ENCODE peak calls at places on chromosomes 5 and 9, in four cellular contexts. W is MM.1S, X is GM23248, Z is endothelial cell of umbilical vein. U is an unnamed sample.

GRCh38 chr9:128180447-128180846 is 10.9 kb downstream of the CIZ1 start:
- DNase-seq in W (no peak), X (no peak), Z (no peak), U (no peak)

GRCh38 chr5:135225856-135226560 is 173.0 kb downstream of the MACROH2A1 start:
- DNase-seq in W (no peak), X (no peak), Z (no peak), U (no peak)

GRCh38 chr5:167716376-167716775 is 575.1 kb upstream of the WWC1 start:
- DNase-seq in W (no peak), X (peak; percentile 58), Z (no peak), U (no peak)

GRCh38 chr5:122182491-122182921 is 53.2 kb downstream of the ZNF474 start:
- DNase-seq in W (no peak), X (peak; percentile 92), Z (peak; percentile 93), U (no peak)

GRCh38 chr5:105462377-105462776 is 1899.8 kb upstream of the NUDT12 start:
- DNase-seq in W (no peak), X (no peak), Z (no peak), U (no peak)

GRCh38 chr5:141957367-141957993 is 522 bp downstream of the PCDH12 start:
- DNase-seq in W (no peak), X (no peak), Z (no peak), U (peak; percentile 27)

GRCh38 chr5:67998709-67999251 is 216.8 kb upstream of the PIK3R1 start:
- DNase-seq in W (no peak), X (peak; percentile 92), Z (peak; percentile 82), U (no peak)

GRCh38 chr5:75435101-75435500 is 76.3 kb downstream of the CERT1 start:
- DNase-seq in W (no peak), X (no peak), Z (no peak), U (no peak)

GRCh38 chr5:180649297-180650039 is at the start of gene FLT4:
- DNase-seq in W (no peak), X (no peak), Z (no peak), U (peak; percentile 20)

GRCh38 chr9:122213589-122214413 is 15.0 kb downstream of the LHX6 start:
- DNase-seq in W (peak; percentile 71), X (peak; percentile 40), Z (no peak), U (no peak)

GRCh38 chr5:56346044-56346710 is 113.0 kb upstream of the ANKRD55 start:
- DNase-seq in W (no peak), X (no peak), Z (no peak), U (no peak)

GRCh38 chr5:74382115-74382514 is 258.4 kb downstream of the ENC1 start:
- DNase-seq in W (no peak), X (no peak), Z (no peak), U (no peak)

GRCh38 chr5:141412853-141413539 is at the start of gene PCDHGA10:
- DNase-seq in W (peak; percentile 80), X (peak; percentile 94), Z (peak; percentile 72), U (peak; percentile 50)

GRCh38 chr5:120567066-120567465 is 103.0 kb downstream of the PRR16 start:
- DNase-seq in W (no peak), X (no peak), Z (no peak), U (no peak)

GRCh38 chr9:95722141-95722540 is 153.3 kb upstream of the ERCC6L2 start:
- DNase-seq in W (no peak), X (no peak), Z (no peak), U (no peak)

GRCh38 chr9:21252727-21253547 is 13.1 kb upstream of the IFNA14 start:
- DNase-seq in W (peak; percentile 25), X (peak; percentile 64), Z (peak; percentile 79), U (peak; percentile 55)

GRCh38 chr5:32690153-32690552 is 21.0 kb upstream of the NPR3 start:
- DNase-seq in W (no peak), X (peak; percentile 40), Z (no peak), U (no peak)

GRCh38 chr9:131732636-131733340 is 7.1 kb downstream of the RAPGEF1 start:
- DNase-seq in W (no peak), X (no peak), Z (no peak), U (peak; percentile 54)

GRCh38 chr5:107486489-107486888 is 184.2 kb downstream of the EFNA5 start:
- DNase-seq in W (no peak), X (peak; percentile 40), Z (no peak), U (peak; percentile 63)

GRCh38 chr5:83718195-83718825 is 2.3 kb downstream of the HAPLN1 start:
- DNase-seq in W (peak; percentile 69), X (peak; percentile 83), Z (peak; percentile 70), U (peak; percentile 57)

GRCh38 chr5:5523066-5523505 is 100.6 kb downstream of the ICE1 start:
- DNase-seq in W (peak; percentile 92), X (peak; percentile 11), Z (no peak), U (peak; percentile 56)

GRCh38 chr5:169294621-169295020 is 6.3 kb downstream of the SLIT3 start:
- DNase-seq in W (no peak), X (no peak), Z (no peak), U (no peak)

GRCh38 chr5:15518786-15519185 is 18.8 kb downstream of the FBXL7 start:
- DNase-seq in W (no peak), X (no peak), Z (no peak), U (no peak)

GRCh38 chr9:84371737-84372136 is 31.2 kb upstream of the SLC28A3 start:
- DNase-seq in W (no peak), X (peak; percentile 97), Z (no peak), U (no peak)

GRCh38 chr5:77210091-77211012 is at the start of gene PDE8B:
- DNase-seq in W (no peak), X (peak; percentile 33), Z (no peak), U (peak; percentile 24)

GRCh38 chr5:124504081-124504916 is 242.1 kb downstream of the ZNF608 start:
- DNase-seq in W (no peak), X (no peak), Z (no peak), U (no peak)

GRCh38 chr9:7802666-7803065 is 3.1 kb upstream of the DMAC1 start:
- DNase-seq in W (no peak), X (peak; percentile 48), Z (no peak), U (no peak)

DNA sequence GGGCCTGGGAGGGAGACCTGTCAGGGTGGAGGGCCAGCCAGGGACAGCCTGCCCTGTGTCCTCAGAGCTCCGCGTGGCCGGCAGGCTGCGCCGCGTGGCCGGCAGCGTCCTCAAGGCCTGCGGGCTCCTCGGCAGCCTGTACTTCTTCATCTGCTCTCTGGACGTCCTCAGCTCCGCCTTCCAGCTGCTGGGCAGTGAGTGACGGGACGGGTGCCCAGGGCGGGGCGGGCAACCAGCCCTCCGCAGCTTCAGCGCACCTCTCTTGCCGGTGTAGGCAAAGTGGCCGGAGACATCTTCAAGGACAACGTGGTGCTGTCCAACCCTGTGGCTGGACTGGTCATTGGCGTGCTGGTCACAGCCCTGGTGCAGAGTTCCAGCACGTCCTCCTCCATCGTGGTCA is 1.8 kb downstream of the SLC34A3 start:
- DNase-seq in W (no peak), X (no peak), Z (no peak), U (no peak)
- TF ChIP-seq EZH2 in W (no peak), X (no peak), Z (no peak), U (no peak)

GRCh38 chr9:114371986-114372917 is 15.5 kb downstream of the AKNA start:
- DNase-seq in W (peak; percentile 73), X (peak; percentile 13), Z (peak; percentile 13), U (peak; percentile 86)
- H3K9ac ChIP-seq in W (peak overlapping the region; percentile 79), X (no peak overlapping the region), Z (no peak overlapping the region), U (peak overlapping the region; percentile 66)

DNA sequence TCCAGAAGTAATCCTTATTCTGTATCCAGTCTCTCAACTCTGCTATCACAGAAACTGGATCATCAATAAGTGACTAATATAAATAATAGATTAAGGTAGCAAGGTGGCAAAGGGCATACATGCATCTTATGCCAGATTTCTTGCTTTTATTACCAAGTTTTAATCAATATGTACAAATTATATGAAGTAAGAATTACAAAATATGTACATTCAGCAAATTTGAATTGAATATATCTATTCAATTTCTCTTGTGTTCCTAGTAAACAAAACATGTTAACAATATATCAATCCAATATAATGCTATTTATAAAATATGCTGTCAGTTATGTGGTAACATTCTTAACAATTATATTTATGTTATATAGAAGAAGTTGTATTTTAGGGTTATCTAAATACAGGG is 488.7 kb upstream of the COX7C start:
- DNase-seq in W (no peak), X (no peak), Z (no peak), U (no peak)
- H3K79me2 ChIP-seq in W (no peaks in the 10 kb centered on the region), X (no peaks in the 10 kb centered on the region), Z (no peaks in the 10 kb centered on the region), U (no peaks in the 10 kb centered on the region)

DNA sequence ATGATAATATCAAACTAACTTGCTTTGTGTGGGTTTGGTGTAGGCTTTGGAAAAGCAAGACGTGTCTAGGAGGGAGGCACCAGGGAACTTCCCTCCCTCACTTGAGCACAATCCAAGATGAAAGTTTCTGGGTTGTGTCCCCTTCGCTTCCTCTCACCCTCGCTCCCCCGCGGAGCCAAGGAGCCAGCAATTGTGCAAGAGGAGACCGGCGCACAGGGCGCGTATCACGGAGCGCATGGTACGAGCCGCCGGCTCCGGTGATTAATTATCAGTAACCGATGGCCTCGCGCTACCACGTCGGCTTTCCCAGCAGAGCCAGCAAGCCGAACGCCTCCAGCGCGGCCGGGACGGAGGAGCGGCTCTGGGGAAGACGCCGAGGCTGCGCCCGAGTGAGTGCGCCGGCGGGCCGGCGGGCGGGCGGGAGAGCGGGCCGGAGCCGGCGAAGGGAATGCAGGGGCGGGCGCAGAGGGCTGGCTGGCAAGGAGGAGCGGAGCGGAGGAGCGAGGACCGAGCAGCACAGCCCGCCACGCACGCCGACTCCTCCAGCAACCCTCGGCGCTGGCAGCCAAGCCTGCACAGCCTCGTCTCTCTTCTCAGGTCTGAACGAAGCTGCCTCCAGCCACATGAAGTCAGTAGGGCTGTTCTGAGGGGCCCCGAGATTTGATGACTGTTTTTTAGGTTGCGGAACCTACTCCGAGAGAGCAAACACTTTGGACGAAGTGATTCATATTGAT is 143.6 kb downstream of the BNC2 start:
- DNase-seq in W (peak; percentile 14), X (peak; percentile 93), Z (peak; percentile 84), U (peak; percentile 22)
- TF ChIP-seq EZH2 in W (no peak), X (no peak), Z (no peak), U (peak; percentile 82)

DNA sequence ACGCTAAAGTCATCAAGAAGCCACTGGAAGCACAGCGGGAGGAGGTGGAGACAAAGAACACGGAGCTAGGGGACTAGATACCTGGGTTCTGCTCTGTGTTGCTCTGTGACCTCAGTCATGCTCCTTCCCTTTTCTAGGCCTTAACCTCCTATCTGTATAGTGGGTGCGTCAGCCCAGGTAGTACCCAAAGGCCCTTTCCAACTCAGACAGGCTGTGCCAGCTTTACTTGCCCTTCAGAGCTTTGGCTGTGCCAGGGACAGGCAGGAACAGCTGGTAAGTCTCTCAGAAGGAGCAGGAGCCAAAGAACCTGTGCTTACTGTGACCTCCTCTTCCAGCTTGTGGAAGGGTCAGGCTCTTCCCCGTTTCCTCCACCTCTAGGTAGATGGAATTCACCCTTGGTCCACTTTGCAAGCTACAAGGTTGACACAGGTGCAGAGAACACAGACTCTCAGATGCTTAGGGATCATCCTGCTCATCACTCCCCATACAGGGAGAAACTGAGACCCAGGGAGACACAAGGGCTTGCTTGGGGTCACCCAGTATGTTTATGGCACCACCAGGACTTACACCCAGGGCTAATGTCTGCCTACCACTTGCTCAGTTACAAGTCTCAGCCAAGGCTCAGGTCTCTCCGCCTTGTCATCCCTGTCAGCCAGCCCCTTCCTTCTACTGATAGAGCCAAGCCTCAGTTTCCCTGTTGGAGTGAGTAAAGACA is 1.7 kb downstream of the CCDC69 start:
- DNase-seq in W (no peak), X (no peak), Z (no peak), U (no peak)
- H3K9ac ChIP-seq in W (peak overlapping the region; percentile 87), X (no peak overlapping the region), Z (no peak overlapping the region), U (peak overlapping the region; percentile 7)

GRCh38 chr9:92726971-92727715 is 37.5 kb downstream of the BICD2 start:
- DNase-seq in W (no peak), X (no peak), Z (peak; percentile 62), U (no peak)
- H3K79me2 ChIP-seq in W (peaks cover 100% of the 10 kb centered on the region), X (peaks cover 86% of the 10 kb centered on the region), Z (peaks cover 56% of the 10 kb centered on the region), U (peaks cover 66% of the 10 kb centered on the region)

U was measured in DND-41.